ENCODE peak calls at places on chromosomes 3 and 15, in ten cellular contexts. C, Q, Y, P, I, V, A, O, J and L are unnamed samples.

GRCh38 chr3:157388051-157388450 is 48.6 kb upstream of the PTX3 start:
- DNase-seq in A (no peak), V (no peak), J (no peak), P (no peak), Q (no peak), C (no peak), O (no peak), Y (no peak), I (no peak), L (no peak)

GRCh38 chr3:53009826-53010539 is 35.9 kb downstream of the SFMBT1 start:
- DNase-seq in O (no peak), P (no peak), C (no peak), I (no peak), A (no peak), V (peak; percentile 37), Q (no peak), J (no peak), Y (no peak), L (no peak)

GRCh38 chr15:55912982-55913381 is 80.4 kb downstream of the NEDD4 start:
- DNase-seq in Q (no peak), O (no peak), P (no peak), J (no peak), V (no peak), C (no peak), A (no peak), Y (no peak), I (peak; percentile 37), L (no peak)

GRCh38 chr15:92682772-92683510 is 27.4 kb upstream of the FAM174B start:
- DNase-seq in J (no peak), C (no peak), O (no peak), I (no peak), A (no peak), Y (no peak), Q (no peak), V (no peak), P (no peak), L (no peak)

GRCh38 chr3:131738095-131738494 is 235.3 kb upstream of the MRPL3 start:
- DNase-seq in Y (no peak), A (no peak), C (no peak), Q (no peak), V (no peak), P (no peak), J (no peak), I (no peak), O (no peak), L (no peak)

GRCh38 chr15:88690331-88690730 is 51.5 kb downstream of the ISG20 start:
- DNase-seq in C (no peak), V (no peak), J (no peak), Q (no peak), I (no peak), A (no peak), Y (no peak), O (no peak), P (no peak), L (no peak)

GRCh38 chr3:33315826-33316225 is 38.6 kb downstream of the FBXL2 start:
- DNase-seq in Y (no peak), V (no peak), J (no peak), O (no peak), A (no peak), I (peak; percentile 77), Q (no peak), P (peak; percentile 14), C (no peak), L (no peak)

GRCh38 chr3:102141096-102141912 is 292.0 kb downstream of the NFKBIZ start:
- DNase-seq in C (no peak), P (no peak), J (no peak), Y (no peak), I (no peak), O (no peak), Q (no peak), V (no peak), A (no peak), L (no peak)

GRCh38 chr15:72155021-72155621 is 36.9 kb downstream of the SENP8 start:
- DNase-seq in C (no peak), P (no peak), O (no peak), I (peak; percentile 18), J (no peak), A (no peak), Y (no peak), V (no peak), Q (no peak), L (peak; percentile 51)